ENCODE peak calls at places on chromosomes 7 and 10, in seven cellular contexts. N is MM.1S, Q is tibial artery, T is fibroblast of lung, M is PC-3, O is thoracic aorta, V is Calu3. G is an unnamed sample.

GRCh38 chr10:64846706-64847105 is 1325.5 kb downstream of the REEP3 start:
- DNase-seq in N (no peak), Q (no peak), T (no peak), M (no peak), O (no peak), V (no peak), G (no peak)

GRCh38 chr10:5105626-5106025 is 11.4 kb downstream of the AKR1C3 start:
- DNase-seq in N (no peak), Q (no peak), T (no peak), M (no peak), O (no peak), V (no peak), G (no peak)

GRCh38 chr7:148790327-148790726 is 91.6 kb downstream of the CUL1 start:
- DNase-seq in N (no peak), Q (no peak), T (no peak), M (no peak), O (no peak), V (no peak), G (no peak)

GRCh38 chr7:129047761-129048160 is 7.2 kb downstream of the TNPO3 start:
- DNase-seq in N (no peak), Q (no peak), T (peak), M (no peak), O (no peak), V (no peak), G (no peak)

GRCh38 chr10:74145133-74145532 is 5.5 kb downstream of the AP3M1 start:
- DNase-seq in N (no peak), Q (no peak), T (peak), M (peak), O (no peak), V (no peak), G (no peak)

GRCh38 chr7:157490465-157490912 is 153.7 kb downstream of the DNAJB6 start:
- DNase-seq in N (no peak), Q (no peak), T (peak), M (peak), O (no peak), V (peak), G (no peak)

GRCh38 chr10:110671788-110672579 is 27.8 kb downstream of the RBM20 start:
- DNase-seq in N (peak), Q (peak), T (peak), M (peak), O (peak), V (peak), G (peak)

GRCh38 chr7:150487625-150488024 is 27.0 kb upstream of the GIMAP7 start:
- DNase-seq in N (no peak), Q (no peak), T (no peak), M (no peak), O (no peak), V (no peak), G (no peak)

GRCh38 chr10:132109341-132110072 is 43.8 kb downstream of the JAKMIP3 start:
- DNase-seq in N (no peak), Q (no peak), T (no peak), M (no peak), O (no peak), V (no peak), G (no peak)

GRCh38 chr7:117014673-117015133 is 61.4 kb downstream of the ST7 start:
- DNase-seq in N (no peak), Q (peak), T (peak), M (no peak), O (no peak), V (no peak), G (no peak)

GRCh38 chr7:101631224-101631714 is 2.2 kb upstream of the MYL10 start:
- DNase-seq in N (no peak), Q (no peak), T (peak), M (peak), O (no peak), V (no peak), G (no peak)

GRCh38 chr7:13933106-13933505 is 56.4 kb downstream of the ETV1 start:
- DNase-seq in N (no peak), Q (no peak), T (peak), M (no peak), O (no peak), V (no peak), G (no peak)

GRCh38 chr7:45937862-45938261 is 16.8 kb upstream of the IGFBP3 start:
- DNase-seq in N (no peak), Q (no peak), T (no peak), M (no peak), O (no peak), V (no peak), G (no peak)

GRCh38 chr7:45937301-45937700 is 16.2 kb upstream of the IGFBP3 start:
- DNase-seq in N (no peak), Q (no peak), T (no peak), M (no peak), O (no peak), V (no peak), G (no peak)

GRCh38 chr7:45940939-45941338 is 19.9 kb upstream of the IGFBP3 start:
- DNase-seq in N (no peak), Q (no peak), T (no peak), M (no peak), O (no peak), V (no peak), G (no peak)

GRCh38 chr7:45939574-45939973 is 18.5 kb upstream of the IGFBP3 start:
- DNase-seq in N (no peak), Q (no peak), T (no peak), M (no peak), O (no peak), V (no peak), G (no peak)

GRCh38 chr7:45938626-45939302 is 17.7 kb upstream of the IGFBP3 start:
- DNase-seq in N (peak), Q (no peak), T (no peak), M (no peak), O (no peak), V (no peak), G (no peak)
- TF ChIP-seq CTCF in N (peak), Q (no peak), T (no peak), M (peak), O (no peak), V (no peak), G (no peak)

GRCh38 chr7:39434012-39434411 is 132.2 kb upstream of the YAE1 start:
- DNase-seq in N (no peak), Q (no peak), T (no peak), M (no peak), O (no peak), V (no peak), G (no peak)

GRCh38 chr7:39432807-39433416 is 133.3 kb upstream of the YAE1 start:
- DNase-seq in N (no peak), Q (no peak), T (no peak), M (no peak), O (no peak), V (no peak), G (no peak)

GRCh38 chr7:39432368-39432767 is 133.8 kb upstream of the YAE1 start:
- DNase-seq in N (no peak), Q (no peak), T (no peak), M (no peak), O (no peak), V (no peak), G (no peak)

GRCh38 chr7:39431242-39431641 is 135.0 kb upstream of the YAE1 start:
- DNase-seq in N (no peak), Q (no peak), T (no peak), M (no peak), O (no peak), V (no peak), G (no peak)

GRCh38 chr7:39433550-39433949 is 132.7 kb upstream of the YAE1 start:
- DNase-seq in N (no peak), Q (no peak), T (no peak), M (no peak), O (no peak), V (no peak), G (no peak)
- TF ChIP-seq CTCF in N (no peak), Q (no peak), T (no peak), M (no peak), O (no peak), V (no peak), G (no peak)

GRCh38 chr10:103663802-103664201 is 170.3 kb downstream of the NEURL1 start:
- DNase-seq in N (no peak), Q (no peak), T (no peak), M (no peak), O (no peak), V (no peak), G (no peak)
- TF ChIP-seq CTCF in N (no peak), Q (peak), T (no peak), M (no peak), O (peak), V (no peak), G (no peak)

GRCh38 chr10:47309403-47310089 is 9.5 kb downstream of the GDF10 start:
- DNase-seq in N (no peak), Q (no peak), T (no peak), M (peak), O (no peak), V (no peak), G (no peak)
- TF ChIP-seq CTCF in N (peak), Q (peak), T (peak), M (peak), O (peak), V (peak), G (no peak)

DNA sequence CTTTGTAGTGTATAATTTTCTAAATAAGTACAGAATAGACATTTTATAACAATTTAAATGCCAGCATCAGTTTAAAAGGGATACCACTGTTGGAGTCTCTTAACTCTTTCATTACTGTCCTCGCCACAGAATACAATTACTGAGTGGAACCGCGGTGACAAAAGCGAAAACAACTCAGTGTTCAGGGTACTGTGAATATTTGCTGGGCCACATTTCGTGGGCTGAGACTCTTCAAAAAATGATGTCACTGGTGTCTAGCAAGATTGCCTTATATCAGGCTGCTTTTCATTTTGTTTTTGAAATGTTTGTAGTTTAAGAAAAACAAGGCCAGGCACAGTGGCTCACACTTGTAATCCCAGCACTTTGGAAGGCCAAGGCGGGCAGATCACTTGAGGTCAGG is 167.6 kb downstream of the NSUN6 start:
- DNase-seq in N (no peak), Q (no peak), T (no peak), M (no peak), O (no peak), V (no peak), G (no peak)
- TF ChIP-seq CTCF in N (no peak), Q (no peak), T (no peak), M (no peak), O (no peak), V (no peak), G (no peak)

GRCh38 chr10:119078422-119079179 is 2.0 kb downstream of the EIF3A start:
- DNase-seq in N (no peak), Q (no peak), T (no peak), M (no peak), O (no peak), V (no peak), G (no peak)

GRCh38 chr10:119079572-119080520 is 771 bp downstream of the EIF3A start:
- DNase-seq in N (peak), Q (peak), T (peak), M (peak), O (peak), V (peak), G (peak)

DNA sequence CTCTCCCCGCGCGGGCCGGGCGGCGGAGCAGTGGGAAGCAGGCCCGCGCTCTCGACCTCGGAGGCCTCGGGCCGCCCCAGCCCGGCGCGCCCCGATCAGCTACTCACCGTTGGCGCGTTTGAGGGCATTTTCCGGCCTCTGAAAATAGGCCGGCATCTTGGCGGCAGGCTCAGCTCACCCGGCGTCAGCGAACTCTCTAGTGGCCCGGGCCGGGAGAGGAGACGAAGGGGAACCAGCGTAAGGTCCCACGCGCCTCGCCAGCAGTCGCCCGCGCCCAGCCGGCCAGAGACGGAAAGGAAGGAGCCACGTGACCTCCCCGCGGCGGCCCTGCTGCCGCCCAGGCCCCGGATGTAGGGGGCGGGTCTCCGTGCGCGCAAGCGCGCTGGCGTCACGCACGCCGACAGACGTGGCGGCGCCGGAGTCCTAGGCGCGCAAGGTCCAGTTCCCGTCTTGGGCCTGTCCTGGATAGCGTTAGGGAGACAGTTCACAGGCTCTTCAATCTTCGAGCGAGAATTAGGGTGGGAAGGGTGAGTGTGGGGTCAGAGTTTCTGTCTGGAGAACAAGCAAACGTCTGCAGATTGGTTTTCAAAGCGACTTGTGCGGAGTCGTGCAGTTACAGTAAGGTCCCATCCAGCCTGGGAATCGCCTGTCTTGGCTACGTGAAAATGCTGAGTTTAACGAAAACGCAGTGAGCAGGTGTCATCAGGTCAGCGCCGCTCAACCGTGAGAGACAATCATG is at the start of gene EIF3A:
- DNase-seq in N (peak), Q (peak), T (peak), M (peak), O (peak), V (peak), G (peak)
- TF ChIP-seq CTCF in N (no peak), Q (no peak), T (no peak), M (no peak), O (no peak), V (no peak), G (no peak)

GRCh38 chr10:89369142-89370105 is 8.4 kb upstream of the IFIT1B start:
- DNase-seq in N (peak), Q (no peak), T (peak), M (peak), O (no peak), V (peak), G (no peak)
- TF ChIP-seq CTCF in N (peak), Q (peak), T (peak), M (peak), O (no peak), V (peak), G (no peak)

GRCh38 chr10:101226506-101226887 is 2.8 kb downstream of the LBX1 start:
- DNase-seq in N (peak), Q (no peak), T (no peak), M (no peak), O (no peak), V (no peak), G (no peak)

GRCh38 chr10:101228682-101229274 is 485 bp downstream of the LBX1 start:
- DNase-seq in N (no peak), Q (no peak), T (no peak), M (no peak), O (no peak), V (no peak), G (no peak)

GRCh38 chr10:101229275-101230184 is at the start of gene LBX1:
- DNase-seq in N (no peak), Q (no peak), T (no peak), M (no peak), O (no peak), V (no peak), G (no peak)

GRCh38 chr10:101226888-101227736 is 2.2 kb downstream of the LBX1 start:
- DNase-seq in N (no peak), Q (no peak), T (no peak), M (no peak), O (no peak), V (no peak), G (no peak)

DNA sequence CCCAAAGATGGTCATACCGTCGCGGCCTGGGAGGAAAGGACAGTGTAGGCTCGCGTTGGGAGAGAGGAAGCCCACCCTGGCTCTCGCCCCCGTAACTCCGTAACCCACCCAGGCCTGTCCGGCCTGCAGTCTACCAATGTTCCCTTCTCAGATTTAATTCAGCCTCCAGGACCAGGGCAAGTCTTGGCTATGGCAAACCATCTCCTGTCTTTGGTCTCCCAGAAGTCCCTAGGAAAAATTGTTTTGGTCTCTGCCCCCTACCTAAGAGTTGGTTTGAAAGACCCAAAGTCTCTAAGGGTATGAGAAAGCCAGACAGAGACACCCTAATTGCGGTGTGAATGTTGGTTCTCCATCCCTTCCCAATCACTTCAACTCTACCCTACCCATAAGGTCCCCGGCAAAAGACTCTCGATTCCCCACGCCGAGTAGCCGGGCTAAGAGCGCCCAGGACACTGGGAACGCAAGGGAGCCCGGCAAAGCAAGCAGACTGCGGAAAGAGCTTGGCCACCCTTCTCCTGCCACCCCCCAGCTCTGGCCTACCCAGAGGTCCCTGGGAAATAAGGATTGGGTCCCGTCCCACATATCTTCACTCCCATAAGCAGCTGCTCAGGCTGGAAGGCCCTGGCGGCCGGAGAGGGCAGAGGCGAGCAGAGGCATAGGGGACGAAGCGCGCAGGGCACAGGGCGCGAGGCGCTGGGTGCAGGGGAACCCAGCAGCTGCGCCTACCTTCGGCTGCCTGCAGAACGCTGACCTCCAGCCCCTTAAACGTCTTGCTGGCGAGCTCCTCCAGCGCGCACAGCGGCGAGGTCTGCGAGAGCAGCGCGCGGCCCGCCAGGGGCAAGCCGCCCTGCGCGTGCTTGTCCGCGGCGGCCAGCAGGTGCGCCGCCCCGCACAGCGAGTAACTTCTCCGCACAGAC is 1.2 kb downstream of the LBX1 start:
- DNase-seq in N (no peak), Q (no peak), T (no peak), M (no peak), O (no peak), V (no peak), G (no peak)
- TF ChIP-seq CTCF in N (no peak), Q (no peak), T (no peak), M (no peak), O (no peak), V (no peak), G (no peak)

DNA sequence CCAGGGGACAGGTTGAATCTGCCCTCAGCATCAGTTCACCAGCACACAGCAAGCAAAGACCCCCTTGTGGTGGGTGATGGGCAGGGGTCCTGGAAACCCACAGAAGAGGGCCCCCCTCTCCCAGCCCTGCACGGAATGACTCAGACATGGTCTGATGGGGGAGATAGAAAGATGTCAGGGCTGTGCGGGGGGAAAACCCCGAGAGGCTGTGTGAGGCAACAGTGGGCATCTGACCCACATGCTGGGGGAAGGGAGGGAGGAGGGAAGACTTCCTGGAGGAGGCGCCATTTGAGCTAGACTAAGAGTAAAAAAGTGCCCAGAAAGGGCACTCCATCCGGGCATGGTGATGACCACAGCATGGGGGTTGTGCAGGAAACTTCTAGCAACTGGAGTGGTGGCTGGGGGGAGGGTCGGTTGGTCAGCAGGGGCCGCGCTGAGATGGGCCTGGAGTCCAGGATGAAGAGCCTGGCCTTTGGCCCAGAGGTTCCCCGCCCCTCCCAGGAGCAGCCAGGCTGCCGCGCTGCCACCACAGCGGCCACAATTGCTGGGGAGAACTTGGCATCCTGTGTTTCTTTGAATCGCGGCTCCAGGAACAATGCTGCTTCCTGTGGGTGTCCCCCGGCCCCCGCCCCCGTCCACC is 2.5 kb downstream of the LFNG start:
- DNase-seq in N (no peak), Q (no peak), T (peak), M (peak), O (no peak), V (peak), G (no peak)
- TF ChIP-seq CTCF in N (no peak), Q (no peak), T (no peak), M (peak), O (no peak), V (no peak), G (no peak)

DNA sequence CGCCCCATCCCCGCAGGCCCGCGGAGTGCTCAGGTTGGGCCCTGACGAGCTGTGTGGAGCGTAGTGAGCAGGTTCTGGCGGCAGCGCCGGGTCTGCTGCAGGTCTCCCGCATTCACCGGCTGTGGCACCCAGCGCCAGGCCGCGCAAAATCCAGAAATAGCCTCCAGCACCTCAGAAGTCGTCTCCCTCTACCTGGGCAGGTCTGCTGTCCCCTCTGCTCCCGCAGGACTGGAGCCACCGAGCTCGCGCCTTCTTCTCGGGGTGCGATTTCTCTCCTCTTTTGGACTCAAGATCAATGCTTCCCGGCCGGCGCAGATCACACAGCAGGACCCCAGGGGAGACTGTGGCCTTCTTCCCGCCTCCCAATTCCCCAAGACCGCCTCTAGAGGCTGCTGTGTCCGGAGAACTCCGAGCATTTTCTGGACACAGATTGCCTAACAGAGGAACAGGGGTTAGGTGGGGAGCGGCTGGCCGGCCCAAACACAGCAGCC is 8.4 kb downstream of the TLX1 start:
- DNase-seq in N (no peak), Q (no peak), T (no peak), M (no peak), O (no peak), V (no peak), G (no peak)
- TF ChIP-seq CTCF in N (no peak), Q (peak), T (no peak), M (no peak), O (peak), V (peak), G (no peak)